ENCODE peak calls at places on chromosomes 1 and 21, in six cellular contexts. O, G, D, X, M and F are unnamed samples.

GRCh38 chr21:35521293-35521692 is 472.2 kb upstream of the RUNX1 start:
- DNase-seq in D (no peak), O (no peak), G (no peak), M (no peak), X (no peak), F (no peak)

GRCh38 chr1:25140073-25140797 is 92.1 kb downstream of the SYF2 start:
- DNase-seq in M (peak), G (peak), O (no peak), D (no peak), X (no peak), F (no peak)

GRCh38 chr1:8939362-8939995 is 6.2 kb upstream of the CA6 start:
- DNase-seq in D (no peak), X (no peak), M (no peak), G (no peak), O (no peak), F (no peak)

GRCh38 chr21:33836408-33836807 is 79.2 kb downstream of the ATP5PO start:
- DNase-seq in X (no peak), O (peak), M (no peak), G (no peak), D (no peak), F (no peak)

GRCh38 chr1:211829343-211830054 is 1.1 kb downstream of the LPGAT1 start:
- DNase-seq in G (no peak), O (peak), D (peak), M (peak), X (no peak), F (no peak)

GRCh38 chr21:18354947-18355346 is 48.6 kb downstream of the TMPRSS15 start:
- DNase-seq in G (no peak), X (no peak), D (no peak), O (no peak), M (no peak), F (no peak)

GRCh38 chr1:109617291-109617801 is 2.1 kb downstream of the GNAT2 start:
- DNase-seq in X (peak), G (no peak), O (peak), M (no peak), D (peak), F (no peak)

GRCh38 chr1:167057297-167057688 is 32.9 kb downstream of the GPA33 start:
- DNase-seq in O (peak), M (peak), G (no peak), X (no peak), D (no peak), F (no peak)

GRCh38 chr1:117416004-117416403 is 48.8 kb downstream of the MAN1A2 start:
- DNase-seq in D (no peak), G (no peak), M (no peak), O (no peak), X (no peak), F (no peak)

GRCh38 chr1:37476087-37476452 is 1.7 kb downstream of the ZC3H12A start:
- DNase-seq in O (no peak), D (no peak), M (no peak), G (no peak), X (no peak), F (no peak)

GRCh38 chr1:192045038-192045575 is 113.2 kb upstream of the RGS18 start:
- DNase-seq in D (no peak), X (no peak), O (no peak), M (no peak), G (no peak), F (no peak)

GRCh38 chr1:9316080-9316444 is 23.4 kb downstream of the SPSB1 start:
- DNase-seq in M (no peak), O (no peak), D (no peak), G (no peak), X (no peak), F (no peak)